ENCODE peak calls at places on chromosomes 7 and 10, in five cellular contexts. D, J, E, R and Y are unnamed samples.

GRCh38 chr10:5413012-5413938 is 918 bp downstream of the NET1 start:
- DNase-seq in D (no peak), R (no peak), E (no peak), J (no peak), Y (peak)

GRCh38 chr7:98836811-98837631 is 32.8 kb downstream of the TMEM130 start:
- DNase-seq in J (no peak), R (no peak), E (peak), D (peak), Y (peak)

GRCh38 chr7:89726548-89726947 is 427.7 kb upstream of the STEAP1 start:
- DNase-seq in J (no peak), E (no peak), D (no peak), R (no peak), Y (no peak)

GRCh38 chr10:6729071-6729773 is 149.1 kb upstream of the PRKCQ start:
- DNase-seq in R (no peak), E (no peak), D (no peak), J (no peak), Y (no peak)

GRCh38 chr10:104406715-104407517 is 53.3 kb downstream of the CFAP58 start:
- DNase-seq in D (no peak), J (peak), R (no peak), E (no peak), Y (no peak)

GRCh38 chr7:34155225-34155908 is 250.0 kb downstream of the BMPER start:
- DNase-seq in E (no peak), R (no peak), D (no peak), J (no peak), Y (no peak)

GRCh38 chr7:55060690-55061414 is 42.0 kb downstream of the EGFR start:
- DNase-seq in R (no peak), J (no peak), D (no peak), E (no peak), Y (no peak)

GRCh38 chr10:4867109-4867519 is 41.1 kb downstream of the AKR1E2 start:
- DNase-seq in R (no peak), J (no peak), E (no peak), D (no peak), Y (no peak)

GRCh38 chr7:93315896-93316295 is 83.7 kb downstream of the VPS50 start:
- DNase-seq in D (no peak), J (no peak), E (no peak), R (no peak), Y (no peak)

GRCh38 chr7:112038353-112038752 is 167.8 kb downstream of the DOCK4 start:
- DNase-seq in J (no peak), E (no peak), D (no peak), R (no peak), Y (no peak)

GRCh38 chr7:7433736-7434260 is 101.9 kb downstream of the COL28A1 start:
- DNase-seq in R (no peak), E (no peak), J (no peak), D (no peak), Y (no peak)

GRCh38 chr10:77788496-77789010 is 138.0 kb downstream of the DLG5 start:
- DNase-seq in J (no peak), E (no peak), R (no peak), D (no peak), Y (no peak)

GRCh38 chr7:123229426-123229825 is 29.7 kb upstream of the SLC13A1 start:
- DNase-seq in J (no peak), D (no peak), E (no peak), R (no peak), Y (no peak)

GRCh38 chr10:110664483-110665420 is 20.6 kb downstream of the RBM20 start:
- DNase-seq in E (no peak), J (no peak), D (no peak), R (no peak), Y (no peak)

GRCh38 chr7:142104550-142105527 is 6.7 kb upstream of the MGAM2 start:
- DNase-seq in R (no peak), J (no peak), E (no peak), D (no peak), Y (no peak)

GRCh38 chr7:143395187-143396149 is 13.2 kb downstream of the EPHA1 start:
- DNase-seq in E (no peak), D (no peak), J (peak), R (no peak), Y (no peak)

GRCh38 chr7:115043605-115044004 is 121.7 kb downstream of the MDFIC start:
- DNase-seq in D (no peak), J (no peak), R (no peak), E (no peak), Y (no peak)

GRCh38 chr10:88804083-88804812 is 1.7 kb downstream of the LIPM start:
- DNase-seq in D (no peak), J (no peak), E (no peak), R (no peak), Y (no peak)

GRCh38 chr7:155693826-155694225 is 49.4 kb downstream of the RBM33 start:
- DNase-seq in R (no peak), E (no peak), D (no peak), J (no peak), Y (no peak)

GRCh38 chr10:78972947-78973900 is 95.5 kb upstream of the ZMIZ1 start:
- DNase-seq in E (peak), D (no peak), R (peak), J (peak), Y (peak)

GRCh38 chr10:88318803-88319202 is 264.3 kb downstream of the RNLS start:
- DNase-seq in J (no peak), D (no peak), E (no peak), R (no peak), Y (no peak)

GRCh38 chr10:32156031-32156495 is 99.8 kb upstream of the KIF5B start:
- DNase-seq in J (peak), R (no peak), E (no peak), D (no peak), Y (no peak)

GRCh38 chr10:103600956-103601569 is 107.6 kb downstream of the NEURL1 start:
- DNase-seq in E (no peak), D (no peak), J (no peak), R (no peak), Y (no peak)

GRCh38 chr10:34644245-34644644 is 170.9 kb downstream of the PARD3 start:
- DNase-seq in J (no peak), R (no peak), E (no peak), D (no peak), Y (no peak)

GRCh38 chr7:6268023-6268908 is 4.2 kb downstream of the CYTH3 start:
- DNase-seq in D (peak), J (peak), R (no peak), E (no peak), Y (no peak)

GRCh38 chr10:42926831-42927230 is 144.2 kb downstream of the BMS1 start:
- DNase-seq in E (no peak), R (no peak), D (no peak), J (no peak), Y (no peak)

GRCh38 chr10:62584216-62584615 is 210.0 kb downstream of the ZNF365 start:
- DNase-seq in E (no peak), J (no peak), R (no peak), D (no peak), Y (no peak)

GRCh38 chr10:54402576-54402975 is 398.5 kb downstream of the PCDH15 start:
- DNase-seq in D (no peak), J (peak), R (no peak), E (no peak), Y (no peak)

GRCh38 chr10:125555743-125556142 is 127.2 kb downstream of the TEX36 start:
- DNase-seq in J (no peak), D (no peak), E (no peak), R (no peak), Y (no peak)

GRCh38 chr7:6460303-6460702 is 12.5 kb upstream of the DAGLB start:
- DNase-seq in D (no peak), E (no peak), J (peak), R (no peak), Y (no peak)

GRCh38 chr7:77359599-77359998 is 56.5 kb downstream of the GSAP start:
- DNase-seq in E (no peak), R (no peak), J (no peak), D (no peak), Y (no peak)

GRCh38 chr10:111515264-111515663 is 438.4 kb downstream of the ADRA2A start:
- DNase-seq in E (no peak), D (no peak), J (no peak), R (no peak), Y (no peak)

GRCh38 chr10:127227663-127228062 is 31.3 kb upstream of the INSYN2A start:
- DNase-seq in D (no peak), J (no peak), E (no peak), R (no peak), Y (no peak)

GRCh38 chr10:12902135-12902572 is 99.4 kb downstream of the CCDC3 start:
- DNase-seq in J (no peak), R (peak), D (peak), E (no peak), Y (peak)

GRCh38 chr10:76070861-76071260 is 639.4 kb downstream of the LRMDA start:
- DNase-seq in E (no peak), D (no peak), R (no peak), J (no peak), Y (no peak)

GRCh38 chr10:12455774-12456173 is 106.4 kb downstream of the CAMK1D start:
- DNase-seq in J (no peak), R (no peak), D (no peak), E (no peak), Y (no peak)

GRCh38 chr7:85396676-85397075 is 209.8 kb upstream of the SEMA3D start:
- DNase-seq in R (no peak), E (no peak), D (no peak), J (no peak), Y (no peak)

GRCh38 chr10:68348265-68348741 is 15.6 kb upstream of the PBLD start:
- DNase-seq in R (no peak), J (no peak), D (no peak), E (no peak), Y (peak)